ENCODE peak calls at places on chromosomes 4 and X, in eight cellular contexts. One of them, this sample, is unnamed.

GRCh38 chr4:142697303-142697702 is 148.8 kb downstream of the INPP4B start:
- DNase-seq in A549: no peak
- DNase-seq in cardiac muscle cell: no peak
- DNase-seq in HepG2: no peak
- DNase-seq in CD8-positive, alpha-beta T cell: no peak
- DNase-seq in MCF 10A: no peak
- DNase-seq in Peyer's patch: no peak
- DNase-seq in mesothelial cell of epicardium: no peak
- DNase-seq in this sample: no peak

GRCh38 chr4:81635747-81636146 is 164.0 kb upstream of the RASGEF1B start:
- DNase-seq in A549: no peak
- DNase-seq in cardiac muscle cell: no peak
- DNase-seq in HepG2: no peak
- DNase-seq in CD8-positive, alpha-beta T cell: no peak
- DNase-seq in MCF 10A: no peak
- DNase-seq in Peyer's patch: peak; percentile 59
- DNase-seq in mesothelial cell of epicardium: no peak
- DNase-seq in this sample: no peak

GRCh38 chr4:115323106-115323684 is 209.8 kb upstream of the NDST4 start:
- DNase-seq in A549: no peak
- DNase-seq in cardiac muscle cell: no peak
- DNase-seq in HepG2: no peak
- DNase-seq in CD8-positive, alpha-beta T cell: no peak
- DNase-seq in MCF 10A: no peak
- DNase-seq in Peyer's patch: no peak
- DNase-seq in mesothelial cell of epicardium: no peak
- DNase-seq in this sample: no peak

GRCh38 chr4:86927843-86928395 is 6.9 kb upstream of the AFF1 start:
- DNase-seq in A549: peak; percentile 71
- DNase-seq in cardiac muscle cell: peak; percentile 98
- DNase-seq in HepG2: peak; percentile 87
- DNase-seq in CD8-positive, alpha-beta T cell: no peak
- DNase-seq in MCF 10A: peak; percentile 99
- DNase-seq in Peyer's patch: no peak
- DNase-seq in mesothelial cell of epicardium: no peak
- DNase-seq in this sample: no peak

GRCh38 chr4:1763550-1764080 is 29.5 kb upstream of the FGFR3 start:
- DNase-seq in A549: no peak
- DNase-seq in cardiac muscle cell: peak; percentile 62
- DNase-seq in HepG2: peak; percentile 73
- DNase-seq in CD8-positive, alpha-beta T cell: no peak
- DNase-seq in MCF 10A: no peak
- DNase-seq in Peyer's patch: peak; percentile 58
- DNase-seq in mesothelial cell of epicardium: no peak
- DNase-seq in this sample: peak; percentile 80

GRCh38 chr4:74159397-74159709 is 1.4 kb downstream of the MTHFD2L start:
- DNase-seq in A549: no peak
- DNase-seq in cardiac muscle cell: no peak
- DNase-seq in HepG2: no peak
- DNase-seq in CD8-positive, alpha-beta T cell: no peak
- DNase-seq in MCF 10A: no peak
- DNase-seq in Peyer's patch: no peak
- DNase-seq in mesothelial cell of epicardium: no peak
- DNase-seq in this sample: no peak

GRCh38 chr4:52051213-52051614 is at the start of gene SPATA18:
- DNase-seq in A549: peak; percentile 19
- DNase-seq in cardiac muscle cell: peak; percentile 25
- DNase-seq in HepG2: no peak
- DNase-seq in CD8-positive, alpha-beta T cell: no peak
- DNase-seq in MCF 10A: peak; percentile 22
- DNase-seq in Peyer's patch: peak; percentile 69
- DNase-seq in mesothelial cell of epicardium: peak; percentile 24
- DNase-seq in this sample: peak; percentile 63

GRCh38 chrX:8748855-8749254 is 16.9 kb upstream of the ANOS1 start:
- DNase-seq in A549: peak; percentile 43
- DNase-seq in cardiac muscle cell: peak; percentile 44
- DNase-seq in HepG2: no peak
- DNase-seq in CD8-positive, alpha-beta T cell: no peak
- DNase-seq in MCF 10A: peak; percentile 43
- DNase-seq in Peyer's patch: no peak
- DNase-seq in mesothelial cell of epicardium: no peak
- DNase-seq in this sample: peak; percentile 40

GRCh38 chrX:102560423-102561068 is 38.8 kb upstream of the ARMCX5 start:
- DNase-seq in A549: no peak
- DNase-seq in cardiac muscle cell: no peak
- DNase-seq in HepG2: no peak
- DNase-seq in CD8-positive, alpha-beta T cell: no peak
- DNase-seq in MCF 10A: no peak
- DNase-seq in Peyer's patch: no peak
- DNase-seq in mesothelial cell of epicardium: no peak
- DNase-seq in this sample: no peak

GRCh38 chr4:169030575-169030982 is 20.5 kb upstream of the CBR4 start:
- DNase-seq in A549: peak; percentile 56
- DNase-seq in cardiac muscle cell: peak; percentile 14
- DNase-seq in HepG2: peak; percentile 35
- DNase-seq in CD8-positive, alpha-beta T cell: no peak
- DNase-seq in MCF 10A: no peak
- DNase-seq in Peyer's patch: no peak
- DNase-seq in mesothelial cell of epicardium: no peak
- DNase-seq in this sample: no peak

GRCh38 chr4:58274553-58274952 is 1164.4 kb upstream of the IGFBP7 start:
- DNase-seq in A549: no peak
- DNase-seq in cardiac muscle cell: no peak
- DNase-seq in HepG2: no peak
- DNase-seq in CD8-positive, alpha-beta T cell: no peak
- DNase-seq in MCF 10A: no peak
- DNase-seq in Peyer's patch: no peak
- DNase-seq in mesothelial cell of epicardium: no peak
- DNase-seq in this sample: no peak

GRCh38 chr4:88211473-88212252 is 53.2 kb upstream of the ABCG2 start:
- DNase-seq in A549: no peak
- DNase-seq in cardiac muscle cell: peak; percentile 59
- DNase-seq in HepG2: peak; percentile 52
- DNase-seq in CD8-positive, alpha-beta T cell: peak; percentile 24
- DNase-seq in MCF 10A: peak; percentile 68
- DNase-seq in Peyer's patch: no peak
- DNase-seq in mesothelial cell of epicardium: no peak
- DNase-seq in this sample: peak; percentile 64

GRCh38 chrX:118181030-118181429 is 64.4 kb upstream of the KLHL13 start:
- DNase-seq in A549: no peak
- DNase-seq in cardiac muscle cell: peak; percentile 13
- DNase-seq in HepG2: no peak
- DNase-seq in CD8-positive, alpha-beta T cell: no peak
- DNase-seq in MCF 10A: peak; percentile 58
- DNase-seq in Peyer's patch: no peak
- DNase-seq in mesothelial cell of epicardium: no peak
- DNase-seq in this sample: no peak

GRCh38 chr4:101458914-101459313 is 111.6 kb upstream of the PPP3CA start:
- DNase-seq in A549: no peak
- DNase-seq in cardiac muscle cell: peak; percentile 49
- DNase-seq in HepG2: no peak
- DNase-seq in CD8-positive, alpha-beta T cell: no peak
- DNase-seq in MCF 10A: no peak
- DNase-seq in Peyer's patch: no peak
- DNase-seq in mesothelial cell of epicardium: no peak
- DNase-seq in this sample: no peak

GRCh38 chr4:158020734-158021346 is 152.0 kb downstream of the GASK1B start:
- DNase-seq in A549: no peak
- DNase-seq in cardiac muscle cell: peak; percentile 85
- DNase-seq in HepG2: peak; percentile 44
- DNase-seq in CD8-positive, alpha-beta T cell: no peak
- DNase-seq in MCF 10A: peak; percentile 68
- DNase-seq in Peyer's patch: no peak
- DNase-seq in mesothelial cell of epicardium: no peak
- DNase-seq in this sample: no peak

GRCh38 chr4:78369691-78370090 is 181.9 kb upstream of the ANXA3 start:
- DNase-seq in A549: no peak
- DNase-seq in cardiac muscle cell: peak; percentile 13
- DNase-seq in HepG2: no peak
- DNase-seq in CD8-positive, alpha-beta T cell: no peak
- DNase-seq in MCF 10A: no peak
- DNase-seq in Peyer's patch: no peak
- DNase-seq in mesothelial cell of epicardium: no peak
- DNase-seq in this sample: no peak

GRCh38 chr4:174538123-174538875 is 16.0 kb upstream of the HPGD start:
- DNase-seq in A549: no peak
- DNase-seq in cardiac muscle cell: no peak
- DNase-seq in HepG2: peak; percentile 57
- DNase-seq in CD8-positive, alpha-beta T cell: no peak
- DNase-seq in MCF 10A: peak; percentile 34
- DNase-seq in Peyer's patch: no peak
- DNase-seq in mesothelial cell of epicardium: no peak
- DNase-seq in this sample: peak; percentile 24

DNA sequence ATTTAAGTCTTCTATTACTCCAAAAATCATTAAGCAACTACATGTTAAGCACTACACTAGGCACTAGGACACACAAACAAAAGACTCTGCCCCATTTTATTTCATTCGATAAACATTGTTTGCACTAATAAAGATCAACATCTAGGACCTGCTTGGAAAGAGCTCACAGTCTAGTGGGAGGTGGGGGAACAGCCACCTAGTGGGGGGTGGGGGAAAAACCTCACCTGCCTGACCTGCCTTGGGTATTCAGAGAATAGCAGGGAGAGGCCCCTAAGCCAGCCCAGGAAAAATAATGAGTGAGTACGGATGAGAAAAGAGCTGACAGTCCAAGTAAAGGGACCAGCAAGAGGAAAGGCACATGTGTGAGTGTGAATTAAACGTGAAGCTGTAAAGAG is 52.2 kb downstream of the PRDM5 start:
- DNase-seq in A549: no peak
- DNase-seq in cardiac muscle cell: no peak
- DNase-seq in HepG2: peak; percentile 4
- DNase-seq in CD8-positive, alpha-beta T cell: no peak
- DNase-seq in MCF 10A: no peak
- DNase-seq in Peyer's patch: no peak
- DNase-seq in mesothelial cell of epicardium: no peak
- DNase-seq in this sample: no peak
- TF ChIP-seq CTCF in A549: no peak
- TF ChIP-seq CTCF in cardiac muscle cell: no peak
- TF ChIP-seq CTCF in HepG2: peak; percentile 19
- TF ChIP-seq CTCF in CD8-positive, alpha-beta T cell: no peak
- TF ChIP-seq CTCF in MCF 10A: no peak
- TF ChIP-seq CTCF in Peyer's patch: no peak
- TF ChIP-seq CTCF in mesothelial cell of epicardium: no peak
- TF ChIP-seq CTCF in this sample: peak; percentile 20

DNA sequence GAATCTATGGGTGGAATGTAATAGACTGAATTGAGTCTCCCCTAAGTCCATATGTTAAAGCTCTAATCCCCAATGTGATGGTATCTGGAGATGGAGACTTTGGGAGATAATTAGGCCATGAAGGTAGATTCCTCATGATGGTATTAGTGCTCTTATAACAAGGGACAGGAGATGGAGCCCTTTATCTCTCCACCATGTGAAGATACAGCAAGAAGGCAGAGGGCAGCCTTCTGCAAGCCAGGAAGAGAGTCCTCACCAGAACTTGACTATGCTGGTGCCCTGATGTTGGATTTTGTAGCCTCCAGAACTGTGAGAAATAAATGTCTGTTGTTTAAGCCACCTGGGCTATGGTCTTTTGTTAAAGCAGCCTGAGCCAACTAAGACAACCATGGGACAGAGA is 76.4 kb upstream of the F8A3 start:
- DNase-seq in A549: no peak
- DNase-seq in cardiac muscle cell: peak; percentile 2
- DNase-seq in HepG2: no peak
- DNase-seq in CD8-positive, alpha-beta T cell: no peak
- DNase-seq in MCF 10A: no peak
- DNase-seq in Peyer's patch: no peak
- DNase-seq in mesothelial cell of epicardium: no peak
- DNase-seq in this sample: no peak
- TF ChIP-seq CTCF in A549: no peak
- TF ChIP-seq CTCF in cardiac muscle cell: no peak
- TF ChIP-seq CTCF in HepG2: no peak
- TF ChIP-seq CTCF in CD8-positive, alpha-beta T cell: no peak
- TF ChIP-seq CTCF in MCF 10A: no peak
- TF ChIP-seq CTCF in Peyer's patch: no peak
- TF ChIP-seq CTCF in mesothelial cell of epicardium: no peak
- TF ChIP-seq CTCF in this sample: no peak

GRCh38 chr4:9918475-9918874 is 102.8 kb downstream of the SLC2A9 start:
- DNase-seq in A549: no peak
- DNase-seq in cardiac muscle cell: no peak
- DNase-seq in HepG2: no peak
- DNase-seq in CD8-positive, alpha-beta T cell: no peak
- DNase-seq in MCF 10A: no peak
- DNase-seq in Peyer's patch: no peak
- DNase-seq in mesothelial cell of epicardium: no peak
- DNase-seq in this sample: no peak
- TF ChIP-seq CTCF in A549: no peak
- TF ChIP-seq CTCF in cardiac muscle cell: no peak
- TF ChIP-seq CTCF in HepG2: no peak
- TF ChIP-seq CTCF in CD8-positive, alpha-beta T cell: no peak
- TF ChIP-seq CTCF in MCF 10A: no peak
- TF ChIP-seq CTCF in Peyer's patch: no peak
- TF ChIP-seq CTCF in mesothelial cell of epicardium: no peak
- TF ChIP-seq CTCF in this sample: no peak

GRCh38 chr4:185916683-185917082 is 104.7 kb upstream of the SORBS2 start:
- DNase-seq in A549: no peak
- DNase-seq in cardiac muscle cell: no peak
- DNase-seq in HepG2: no peak
- DNase-seq in CD8-positive, alpha-beta T cell: no peak
- DNase-seq in MCF 10A: no peak
- DNase-seq in Peyer's patch: no peak
- DNase-seq in mesothelial cell of epicardium: no peak
- DNase-seq in this sample: no peak

GRCh38 chr4:185915271-185915670 is 103.3 kb upstream of the SORBS2 start:
- DNase-seq in A549: no peak
- DNase-seq in cardiac muscle cell: no peak
- DNase-seq in HepG2: no peak
- DNase-seq in CD8-positive, alpha-beta T cell: no peak
- DNase-seq in MCF 10A: no peak
- DNase-seq in Peyer's patch: no peak
- DNase-seq in mesothelial cell of epicardium: no peak
- DNase-seq in this sample: no peak

GRCh38 chr4:185916231-185916630 is 104.2 kb upstream of the SORBS2 start:
- DNase-seq in A549: no peak
- DNase-seq in cardiac muscle cell: no peak
- DNase-seq in HepG2: no peak
- DNase-seq in CD8-positive, alpha-beta T cell: no peak
- DNase-seq in MCF 10A: no peak
- DNase-seq in Peyer's patch: no peak
- DNase-seq in mesothelial cell of epicardium: no peak
- DNase-seq in this sample: no peak

GRCh38 chr4:185914583-185915199 is 102.7 kb upstream of the SORBS2 start:
- DNase-seq in A549: no peak
- DNase-seq in cardiac muscle cell: peak; percentile 53
- DNase-seq in HepG2: peak; percentile 72
- DNase-seq in CD8-positive, alpha-beta T cell: no peak
- DNase-seq in MCF 10A: no peak
- DNase-seq in Peyer's patch: no peak
- DNase-seq in mesothelial cell of epicardium: no peak
- DNase-seq in this sample: no peak

DNA sequence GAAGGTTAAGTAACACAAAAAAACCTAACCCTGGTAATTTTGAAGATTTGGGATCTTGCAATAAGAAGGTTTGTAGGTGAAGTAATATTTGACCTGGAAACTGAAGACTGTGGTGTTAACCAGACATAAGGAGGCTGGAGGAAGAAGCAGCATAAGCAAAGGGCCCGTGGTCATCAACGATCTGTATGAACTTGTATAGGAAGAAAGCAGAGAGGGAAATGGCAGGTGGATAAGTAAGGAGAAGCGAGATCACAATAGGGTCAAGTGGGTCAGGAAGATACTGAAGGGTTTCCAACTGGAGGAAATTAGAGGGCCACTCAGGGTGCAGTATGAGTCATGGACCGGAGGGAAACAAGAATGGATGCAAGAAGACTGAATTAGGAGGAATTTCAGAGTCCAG is 103.8 kb upstream of the SORBS2 start:
- DNase-seq in A549: no peak
- DNase-seq in cardiac muscle cell: no peak
- DNase-seq in HepG2: no peak
- DNase-seq in CD8-positive, alpha-beta T cell: no peak
- DNase-seq in MCF 10A: no peak
- DNase-seq in Peyer's patch: no peak
- DNase-seq in mesothelial cell of epicardium: no peak
- DNase-seq in this sample: no peak
- TF ChIP-seq CTCF in A549: no peak
- TF ChIP-seq CTCF in cardiac muscle cell: no peak
- TF ChIP-seq CTCF in HepG2: no peak
- TF ChIP-seq CTCF in CD8-positive, alpha-beta T cell: no peak
- TF ChIP-seq CTCF in MCF 10A: no peak
- TF ChIP-seq CTCF in Peyer's patch: no peak
- TF ChIP-seq CTCF in mesothelial cell of epicardium: no peak
- TF ChIP-seq CTCF in this sample: no peak

This sample was measured in GM13977.